ENCODE peak calls at places on chromosomes 3 and 15, in ten cellular contexts. U is fibroblast of pulmonary artery, L is GM20000, H is heart right ventricle, I is B cell, T is suprapubic skin, E is IMR-90, P is H9, X is AG09309, M is psoas muscle. Y is an unnamed sample.

GRCh38 chr3:157248590-157249425 is 88.9 kb upstream of the CCNL1 start:
- DNase-seq in T (no peak), H (peak; percentile 72), X (peak; percentile 73), I (no peak), E (peak; percentile 94), L (no peak), P (no peak), M (no peak), U (peak; percentile 93), Y (no peak)

GRCh38 chr15:101121511-101122090 is 130.2 kb downstream of the CHSY1 start:
- DNase-seq in I (peak; percentile 73), H (peak; percentile 87), X (no peak), U (peak; percentile 69), P (peak; percentile 74), T (no peak), E (peak; percentile 74), L (peak; percentile 79), M (peak; percentile 85), Y (peak; percentile 85)

GRCh38 chr3:13095408-13095861 is 22.2 kb upstream of the IQSEC1 start:
- DNase-seq in X (no peak), U (no peak), M (no peak), I (no peak), T (no peak), H (no peak), E (no peak), L (no peak), P (no peak), Y (no peak)

GRCh38 chr3:179716226-179716625 is 63.4 kb downstream of the USP13 start:
- DNase-seq in U (no peak), T (no peak), I (no peak), X (no peak), P (no peak), L (no peak), M (no peak), H (no peak), E (no peak), Y (no peak)

GRCh38 chr3:34132069-34132677 is 333.7 kb downstream of the PDCD6IP start:
- DNase-seq in M (no peak), T (no peak), I (no peak), L (no peak), H (no peak), X (no peak), P (no peak), E (no peak), U (peak; percentile 58), Y (no peak)

GRCh38 chr3:143199998-143200909 is 80.7 kb downstream of the CHST2 start:
- DNase-seq in U (no peak), I (no peak), T (no peak), M (no peak), E (no peak), X (no peak), H (no peak), L (no peak), P (no peak), Y (no peak)

GRCh38 chr3:11844891-11845290 is 1.8 kb downstream of the TAMM41 start:
- DNase-seq in H (no peak), E (no peak), M (no peak), X (no peak), U (no peak), P (no peak), I (no peak), T (no peak), L (no peak), Y (no peak)

GRCh38 chr15:63191895-63192603 is 2.6 kb downstream of the RAB8B start:
- DNase-seq in U (no peak), E (no peak), M (no peak), T (no peak), I (peak; percentile 83), H (no peak), L (peak; percentile 57), P (no peak), X (no peak), Y (no peak)

GRCh38 chr3:31247063-31247447 is 285.7 kb upstream of the STT3B start:
- DNase-seq in M (no peak), H (no peak), X (no peak), P (no peak), T (no peak), I (no peak), L (no peak), E (no peak), U (no peak), Y (no peak)

GRCh38 chr3:31246293-31247062 is 286.2 kb upstream of the STT3B start:
- DNase-seq in M (no peak), U (no peak), I (no peak), E (no peak), L (no peak), X (no peak), T (no peak), H (no peak), P (no peak), Y (no peak)

GRCh38 chr3:31247850-31248618 is 284.7 kb upstream of the STT3B start:
- DNase-seq in M (no peak), I (no peak), X (no peak), P (no peak), U (no peak), T (no peak), H (no peak), E (no peak), L (no peak), Y (no peak)

GRCh38 chr3:31242561-31242960 is 290.2 kb upstream of the STT3B start:
- DNase-seq in L (no peak), X (no peak), H (no peak), U (no peak), P (no peak), T (no peak), E (no peak), M (no peak), I (no peak), Y (no peak)

GRCh38 chr3:31244929-31245817 is 287.6 kb upstream of the STT3B start:
- DNase-seq in P (no peak), H (no peak), X (no peak), U (peak; percentile 20), T (no peak), L (no peak), M (no peak), E (no peak), I (no peak), Y (no peak)
- TF ChIP-seq CTCF in P (no peak), H (no peak), X (no peak), U (no peak), T (no peak), L (no peak), M (no peak), E (no peak), I (no peak), Y (no peak)

DNA sequence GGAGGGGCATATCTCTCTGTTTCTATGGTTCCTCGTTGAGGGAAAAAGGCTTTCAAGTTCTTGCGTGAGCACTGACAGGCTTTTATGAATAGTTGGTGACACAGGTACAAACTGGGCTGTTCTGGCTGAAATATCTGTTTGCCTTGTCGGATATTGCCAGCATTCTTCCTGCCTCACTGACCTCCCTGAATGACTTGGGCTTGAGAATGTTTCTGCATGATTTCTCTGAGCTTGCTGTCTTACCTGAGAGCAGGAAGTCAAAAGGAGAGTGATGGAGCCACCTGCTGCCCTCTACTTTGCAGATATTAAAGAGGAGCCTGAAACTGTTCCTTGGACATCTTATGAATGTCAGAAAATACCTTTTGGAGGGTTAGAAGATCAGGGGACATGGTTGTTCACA is 4.8 kb downstream of the GCNT3 start:
- DNase-seq in I (no peak), E (no peak), X (no peak), M (no peak), L (no peak), T (no peak), U (no peak), P (no peak), H (no peak), Y (no peak)
- TF ChIP-seq CTCF in I (no peak), E (no peak), X (no peak), M (no peak), L (no peak), T (no peak), U (no peak), P (no peak), H (no peak), Y (no peak)

GRCh38 chr3:188052966-188053340 is 101.0 kb upstream of the LPP start:
- DNase-seq in H (no peak), P (no peak), T (no peak), U (no peak), E (no peak), I (no peak), X (no peak), L (no peak), M (no peak), Y (no peak)

GRCh38 chr3:188051801-188052228 is 102.1 kb upstream of the LPP start:
- DNase-seq in I (no peak), M (peak; percentile 86), T (peak; percentile 85), L (no peak), U (peak; percentile 52), H (peak; percentile 63), X (no peak), P (peak; percentile 34), E (no peak), Y (peak; percentile 29)

GRCh38 chr3:188053710-188054379 is 100.1 kb upstream of the LPP start:
- DNase-seq in X (no peak), U (no peak), P (no peak), M (no peak), E (no peak), L (no peak), I (no peak), T (no peak), H (no peak), Y (no peak)

GRCh38 chr3:188049890-188050530 is 103.9 kb upstream of the LPP start:
- DNase-seq in U (no peak), E (no peak), M (no peak), T (no peak), L (no peak), P (no peak), I (peak; percentile 27), H (no peak), X (no peak), Y (no peak)

DNA sequence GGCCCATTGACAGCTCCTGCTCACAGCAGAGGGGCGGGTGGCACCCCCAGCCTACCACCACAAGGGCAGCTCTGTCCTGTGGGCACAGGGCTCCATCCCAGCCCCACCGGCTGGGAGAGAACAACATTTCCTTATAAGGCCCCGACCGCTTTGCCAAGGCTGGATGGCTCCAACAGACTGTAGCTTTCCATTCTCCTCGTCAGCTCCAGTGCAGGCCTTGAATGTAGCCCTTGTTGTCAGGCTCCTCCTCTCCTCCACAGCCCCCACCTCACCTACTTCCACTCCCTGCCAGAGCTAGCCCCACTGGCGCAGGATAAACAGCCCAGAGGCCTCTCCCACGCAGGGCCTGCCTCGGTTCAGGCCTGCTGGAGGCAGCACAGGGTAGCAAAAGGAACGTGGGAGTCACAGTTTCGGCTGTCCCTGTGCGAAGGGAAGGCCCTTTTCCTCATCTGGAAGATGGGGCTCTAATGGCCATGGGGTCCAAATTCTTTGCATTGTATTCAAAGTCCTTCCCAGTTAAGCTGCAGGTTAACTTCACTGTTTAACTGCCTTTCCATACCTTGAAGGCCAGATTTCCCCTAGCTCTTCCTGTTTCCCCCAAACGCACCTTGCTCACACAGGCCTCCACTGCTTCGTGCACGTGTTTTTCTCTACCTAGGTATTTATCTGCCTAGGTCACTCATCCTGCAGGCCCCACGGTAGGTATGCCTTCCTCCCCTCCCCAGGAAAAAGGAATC is 101.6 kb upstream of the LPP start:
- DNase-seq in U (peak; percentile 84), I (no peak), P (peak; percentile 73), X (no peak), E (peak; percentile 32), T (peak; percentile 91), L (no peak), H (peak; percentile 89), M (peak; percentile 91), Y (peak; percentile 96)
- TF ChIP-seq CTCF in U (peak; percentile 42), I (no peak), P (peak; percentile 54), X (no peak), E (peak; percentile 26), T (no peak), L (no peak), H (peak; percentile 73), M (no peak), Y (peak; percentile 74)

DNA sequence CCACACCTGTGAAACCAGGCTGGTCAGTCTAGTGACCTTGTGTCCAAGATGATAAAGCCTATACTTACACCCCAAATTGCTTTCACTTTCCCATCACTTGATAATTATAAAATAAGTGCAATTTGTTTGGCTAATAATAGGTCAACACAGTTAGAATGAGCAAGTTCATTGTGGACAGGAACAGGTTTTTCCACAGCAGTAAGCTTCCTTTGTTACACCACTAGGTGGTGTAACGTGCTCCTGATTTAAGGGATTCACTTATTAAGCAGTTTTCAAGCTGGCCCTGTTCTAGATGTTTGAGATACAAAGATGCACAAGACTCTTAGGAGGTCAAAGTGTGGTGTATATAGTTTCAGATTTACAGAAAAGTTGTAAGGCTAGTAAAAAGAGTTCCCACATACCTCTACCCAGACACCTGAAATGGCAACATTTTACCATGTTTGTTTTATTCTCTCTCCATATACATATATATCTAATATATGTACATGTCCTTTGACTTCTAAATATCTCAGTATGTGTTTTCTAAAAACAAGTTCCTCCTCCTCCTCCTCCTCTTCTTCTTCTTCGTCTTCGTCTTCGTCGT is 6.8 kb upstream of the MFSD1 start:
- DNase-seq in T (no peak), E (peak; percentile 59), L (peak; percentile 26), X (no peak), M (no peak), U (peak; percentile 68), P (no peak), I (peak; percentile 17), H (no peak), Y (no peak)
- TF ChIP-seq CTCF in T (peak; percentile 19), E (peak; percentile 54), L (peak; percentile 36), X (peak; percentile 57), M (peak; percentile 49), U (peak; percentile 72), P (peak; percentile 76), I (peak; percentile 76), H (peak; percentile 58), Y (peak; percentile 10)